ENCODE peak calls at places on chromosomes 6 and 20, in nine cellular contexts. One of them, this sample, is unnamed.

GRCh38 chr6:72554203-72554564 is 67.7 kb upstream of the KCNQ5 start:
- DNase-seq in mesendoderm: no peak
- DNase-seq in PC-3: peak; percentile 79
- DNase-seq in heart left ventricle: no peak
- DNase-seq in iPS DF 6.9: no peak
- DNase-seq in brain microvascular endothelial cell: peak; percentile 67
- DNase-seq in fibroblast of lung: no peak
- DNase-seq in pancreas: no peak
- DNase-seq in RWPE2: no peak
- DNase-seq in this sample: no peak

GRCh38 chr6:11934638-11935037 is 77.5 kb upstream of the HIVEP1 start:
- DNase-seq in brain microvascular endothelial cell: no peak
- DNase-seq in pancreas: no peak
- DNase-seq in heart left ventricle: no peak
- DNase-seq in iPS DF 6.9: no peak
- DNase-seq in RWPE2: no peak
- DNase-seq in mesendoderm: no peak
- DNase-seq in fibroblast of lung: no peak
- DNase-seq in PC-3: no peak
- DNase-seq in this sample: no peak

GRCh38 chr20:54922096-54922495 is 446.7 kb downstream of the DOK5 start:
- DNase-seq in mesendoderm: no peak
- DNase-seq in iPS DF 6.9: no peak
- DNase-seq in brain microvascular endothelial cell: no peak
- DNase-seq in PC-3: no peak
- DNase-seq in RWPE2: no peak
- DNase-seq in fibroblast of lung: no peak
- DNase-seq in pancreas: no peak
- DNase-seq in heart left ventricle: no peak
- DNase-seq in this sample: no peak

GRCh38 chr20:63782051-63782471 is 42.5 kb downstream of the SLC2A4RG start:
- DNase-seq in RWPE2: peak; percentile 80
- DNase-seq in PC-3: peak; percentile 59
- DNase-seq in iPS DF 6.9: no peak
- DNase-seq in heart left ventricle: no peak
- DNase-seq in mesendoderm: peak; percentile 36
- DNase-seq in pancreas: no peak
- DNase-seq in brain microvascular endothelial cell: no peak
- DNase-seq in fibroblast of lung: no peak
- DNase-seq in this sample: no peak

GRCh38 chr6:74447013-74447412 is 751.0 kb downstream of the CD109 start:
- DNase-seq in pancreas: no peak
- DNase-seq in iPS DF 6.9: no peak
- DNase-seq in fibroblast of lung: peak; percentile 28
- DNase-seq in mesendoderm: no peak
- DNase-seq in RWPE2: no peak
- DNase-seq in heart left ventricle: no peak
- DNase-seq in PC-3: peak; percentile 47
- DNase-seq in brain microvascular endothelial cell: peak; percentile 50
- DNase-seq in this sample: no peak

GRCh38 chr6:122494665-122495272 is 23.2 kb upstream of the SERINC1 start:
- DNase-seq in pancreas: no peak
- DNase-seq in mesendoderm: no peak
- DNase-seq in RWPE2: no peak
- DNase-seq in fibroblast of lung: no peak
- DNase-seq in PC-3: peak; percentile 72
- DNase-seq in iPS DF 6.9: no peak
- DNase-seq in heart left ventricle: no peak
- DNase-seq in brain microvascular endothelial cell: no peak
- DNase-seq in this sample: no peak

GRCh38 chr6:98633886-98634285 is 200.5 kb upstream of the POU3F2 start:
- DNase-seq in PC-3: peak; percentile 8
- DNase-seq in RWPE2: no peak
- DNase-seq in pancreas: no peak
- DNase-seq in mesendoderm: no peak
- DNase-seq in iPS DF 6.9: no peak
- DNase-seq in heart left ventricle: no peak
- DNase-seq in brain microvascular endothelial cell: no peak
- DNase-seq in fibroblast of lung: no peak
- DNase-seq in this sample: no peak

GRCh38 chr6:71254323-71254722 is 34.3 kb upstream of the OGFRL1 start:
- DNase-seq in brain microvascular endothelial cell: no peak
- DNase-seq in PC-3: no peak
- DNase-seq in fibroblast of lung: no peak
- DNase-seq in RWPE2: no peak
- DNase-seq in heart left ventricle: peak; percentile 39
- DNase-seq in iPS DF 6.9: no peak
- DNase-seq in mesendoderm: peak; percentile 32
- DNase-seq in pancreas: no peak
- DNase-seq in this sample: no peak

GRCh38 chr6:25586927-25587326 is 65.1 kb upstream of the SCGN start:
- DNase-seq in pancreas: no peak
- DNase-seq in RWPE2: no peak
- DNase-seq in mesendoderm: no peak
- DNase-seq in PC-3: no peak
- DNase-seq in fibroblast of lung: no peak
- DNase-seq in heart left ventricle: no peak
- DNase-seq in brain microvascular endothelial cell: no peak
- DNase-seq in iPS DF 6.9: no peak
- DNase-seq in this sample: no peak

GRCh38 chr6:52362443-52363221 is 681 bp downstream of the PAQR8 start:
- DNase-seq in brain microvascular endothelial cell: peak; percentile 6
- DNase-seq in iPS DF 6.9: no peak
- DNase-seq in PC-3: no peak
- DNase-seq in RWPE2: peak; percentile 62
- DNase-seq in mesendoderm: peak; percentile 30
- DNase-seq in heart left ventricle: peak; percentile 32
- DNase-seq in fibroblast of lung: no peak
- DNase-seq in pancreas: peak; percentile 28
- DNase-seq in this sample: peak; percentile 46

GRCh38 chr6:81683928-81684327 is 68.6 kb downstream of the TENT5A start:
- DNase-seq in fibroblast of lung: peak; percentile 42
- DNase-seq in RWPE2: no peak
- DNase-seq in brain microvascular endothelial cell: no peak
- DNase-seq in pancreas: no peak
- DNase-seq in mesendoderm: no peak
- DNase-seq in iPS DF 6.9: no peak
- DNase-seq in heart left ventricle: no peak
- DNase-seq in PC-3: no peak
- DNase-seq in this sample: no peak

GRCh38 chr20:9354579-9354978 is 159.8 kb upstream of the LAMP5 start:
- DNase-seq in iPS DF 6.9: no peak
- DNase-seq in pancreas: no peak
- DNase-seq in PC-3: no peak
- DNase-seq in RWPE2: no peak
- DNase-seq in fibroblast of lung: no peak
- DNase-seq in brain microvascular endothelial cell: no peak
- DNase-seq in heart left ventricle: no peak
- DNase-seq in mesendoderm: no peak
- DNase-seq in this sample: no peak

GRCh38 chr20:41287327-41287726 is 30.2 kb downstream of the ZHX3 start:
- DNase-seq in brain microvascular endothelial cell: peak; percentile 82
- DNase-seq in pancreas: no peak
- DNase-seq in RWPE2: no peak
- DNase-seq in heart left ventricle: no peak
- DNase-seq in iPS DF 6.9: no peak
- DNase-seq in PC-3: peak; percentile 56
- DNase-seq in fibroblast of lung: peak; percentile 70
- DNase-seq in mesendoderm: no peak
- DNase-seq in this sample: no peak

GRCh38 chr6:1316482-1317220 is 4.8 kb downstream of the FOXQ1 start:
- DNase-seq in mesendoderm: peak; percentile 65
- DNase-seq in heart left ventricle: no peak
- DNase-seq in fibroblast of lung: no peak
- DNase-seq in iPS DF 6.9: no peak
- DNase-seq in brain microvascular endothelial cell: no peak
- DNase-seq in PC-3: peak; percentile 48
- DNase-seq in RWPE2: no peak
- DNase-seq in pancreas: peak; percentile 57
- DNase-seq in this sample: no peak
- H3K4me3 ChIP-seq in mesendoderm: no peak overlapping the region
- H3K4me3 ChIP-seq in heart left ventricle: peak overlapping the region; percentile 32
- H3K4me3 ChIP-seq in fibroblast of lung: peak overlapping the region; percentile 54
- H3K4me3 ChIP-seq in iPS DF 6.9: peak overlapping the region; percentile 4
- H3K4me3 ChIP-seq in brain microvascular endothelial cell: peak overlapping the region; percentile 47
- H3K4me3 ChIP-seq in PC-3: peak overlapping the region; percentile 80
- H3K4me3 ChIP-seq in RWPE2: peak overlapping the region; percentile 35
- H3K4me3 ChIP-seq in pancreas: peak overlapping the region; percentile 26
- H3K4me3 ChIP-seq in this sample: peak overlapping the region; percentile 59

DNA sequence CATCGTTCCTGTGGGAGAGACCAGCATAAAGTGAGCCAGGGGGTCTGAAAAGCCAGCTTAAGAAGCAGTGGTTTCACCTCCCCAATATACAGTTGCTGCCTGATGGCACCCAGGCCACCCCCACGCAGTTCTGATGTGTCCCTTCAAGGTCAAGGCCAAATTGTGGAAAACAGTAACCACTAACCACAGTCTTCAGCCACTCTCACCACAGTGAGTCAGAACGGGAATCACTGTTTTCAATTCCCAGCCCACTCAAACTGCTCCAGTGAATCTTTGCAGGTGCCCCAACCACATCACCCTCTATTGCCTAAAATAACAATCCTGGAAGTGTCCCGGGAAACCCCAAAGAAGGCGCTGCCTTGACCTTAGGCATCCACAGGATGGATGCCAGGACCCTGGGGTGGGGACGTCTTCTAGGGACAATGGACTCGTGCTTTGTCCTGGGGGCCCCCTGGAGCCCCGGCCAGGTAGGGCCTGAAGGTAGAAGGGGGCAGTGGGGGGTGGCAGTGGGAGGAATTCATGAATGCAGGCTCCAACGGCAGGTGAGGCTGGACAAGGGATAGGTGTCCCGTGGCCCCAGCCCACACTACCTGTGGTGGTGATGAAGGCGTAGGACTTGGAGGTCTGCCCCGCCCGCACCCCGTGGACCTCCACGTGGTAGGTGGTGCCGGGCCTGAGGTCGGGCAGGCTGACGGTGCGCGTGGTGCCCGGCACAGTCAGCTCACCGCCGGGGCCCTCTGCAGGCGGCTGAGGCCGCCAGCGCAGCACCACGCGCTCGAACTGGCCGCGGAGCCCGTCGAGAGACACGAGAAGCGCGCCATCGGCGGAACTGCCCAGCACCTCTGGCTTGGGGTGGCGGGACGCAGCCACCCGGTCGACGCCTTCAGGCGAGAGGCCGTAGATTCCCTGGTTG is 22.2 kb downstream of the TNXB start:
- DNase-seq in RWPE2: no peak
- DNase-seq in pancreas: no peak
- DNase-seq in PC-3: peak; percentile 79
- DNase-seq in iPS DF 6.9: peak; percentile 16
- DNase-seq in mesendoderm: no peak
- DNase-seq in brain microvascular endothelial cell: peak; percentile 68
- DNase-seq in fibroblast of lung: peak; percentile 57
- DNase-seq in heart left ventricle: no peak
- DNase-seq in this sample: no peak
- H3K27ac ChIP-seq in RWPE2: no peak overlapping the region
- H3K27ac ChIP-seq in pancreas: no peak overlapping the region
- H3K27ac ChIP-seq in PC-3: peak overlapping the region; percentile 74
- H3K27ac ChIP-seq in iPS DF 6.9: no peak overlapping the region
- H3K27ac ChIP-seq in mesendoderm: no peak overlapping the region
- H3K27ac ChIP-seq in brain microvascular endothelial cell: no peak overlapping the region
- H3K27ac ChIP-seq in fibroblast of lung: peak overlapping the region; percentile 42
- H3K27ac ChIP-seq in heart left ventricle: peak overlapping the region; percentile 82
- H3K27ac ChIP-seq in this sample: no peak overlapping the region

GRCh38 chr20:50744143-50744792 is 12.9 kb downstream of the PARD6B start:
- DNase-seq in mesendoderm: peak; percentile 95
- DNase-seq in iPS DF 6.9: no peak
- DNase-seq in RWPE2: no peak
- DNase-seq in fibroblast of lung: peak; percentile 91
- DNase-seq in pancreas: peak; percentile 57
- DNase-seq in heart left ventricle: peak; percentile 61
- DNase-seq in PC-3: peak; percentile 92
- DNase-seq in brain microvascular endothelial cell: peak; percentile 84
- DNase-seq in this sample: no peak
- H3K4me3 ChIP-seq in mesendoderm: no peak overlapping the region
- H3K4me3 ChIP-seq in iPS DF 6.9: no peak overlapping the region
- H3K4me3 ChIP-seq in RWPE2: no peak overlapping the region
- H3K4me3 ChIP-seq in fibroblast of lung: no peak overlapping the region
- H3K4me3 ChIP-seq in pancreas: no peak overlapping the region
- H3K4me3 ChIP-seq in heart left ventricle: no peak overlapping the region
- H3K4me3 ChIP-seq in PC-3: peak overlapping the region; percentile 22
- H3K4me3 ChIP-seq in brain microvascular endothelial cell: no peak overlapping the region
- H3K4me3 ChIP-seq in this sample: no peak overlapping the region

GRCh38 chr6:28712982-28713381 is 187.3 kb downstream of the GPX5 start:
- DNase-seq in PC-3: no peak
- DNase-seq in pancreas: no peak
- DNase-seq in fibroblast of lung: no peak
- DNase-seq in brain microvascular endothelial cell: no peak
- DNase-seq in heart left ventricle: no peak
- DNase-seq in iPS DF 6.9: no peak
- DNase-seq in mesendoderm: no peak
- DNase-seq in RWPE2: no peak
- DNase-seq in this sample: no peak

GRCh38 chr6:28707387-28708282 is 182.0 kb downstream of the GPX5 start:
- DNase-seq in mesendoderm: no peak
- DNase-seq in iPS DF 6.9: no peak
- DNase-seq in heart left ventricle: no peak
- DNase-seq in brain microvascular endothelial cell: no peak
- DNase-seq in PC-3: no peak
- DNase-seq in pancreas: no peak
- DNase-seq in fibroblast of lung: no peak
- DNase-seq in RWPE2: no peak
- DNase-seq in this sample: no peak

GRCh38 chr6:28711325-28711724 is 185.6 kb downstream of the GPX5 start:
- DNase-seq in PC-3: no peak
- DNase-seq in heart left ventricle: no peak
- DNase-seq in brain microvascular endothelial cell: no peak
- DNase-seq in fibroblast of lung: no peak
- DNase-seq in mesendoderm: no peak
- DNase-seq in iPS DF 6.9: no peak
- DNase-seq in pancreas: no peak
- DNase-seq in RWPE2: no peak
- DNase-seq in this sample: no peak

GRCh38 chr6:28709478-28710349 is 184.0 kb downstream of the GPX5 start:
- DNase-seq in brain microvascular endothelial cell: peak; percentile 47
- DNase-seq in PC-3: no peak
- DNase-seq in iPS DF 6.9: no peak
- DNase-seq in RWPE2: no peak
- DNase-seq in heart left ventricle: no peak
- DNase-seq in mesendoderm: peak; percentile 88
- DNase-seq in pancreas: no peak
- DNase-seq in fibroblast of lung: no peak
- DNase-seq in this sample: no peak

DNA sequence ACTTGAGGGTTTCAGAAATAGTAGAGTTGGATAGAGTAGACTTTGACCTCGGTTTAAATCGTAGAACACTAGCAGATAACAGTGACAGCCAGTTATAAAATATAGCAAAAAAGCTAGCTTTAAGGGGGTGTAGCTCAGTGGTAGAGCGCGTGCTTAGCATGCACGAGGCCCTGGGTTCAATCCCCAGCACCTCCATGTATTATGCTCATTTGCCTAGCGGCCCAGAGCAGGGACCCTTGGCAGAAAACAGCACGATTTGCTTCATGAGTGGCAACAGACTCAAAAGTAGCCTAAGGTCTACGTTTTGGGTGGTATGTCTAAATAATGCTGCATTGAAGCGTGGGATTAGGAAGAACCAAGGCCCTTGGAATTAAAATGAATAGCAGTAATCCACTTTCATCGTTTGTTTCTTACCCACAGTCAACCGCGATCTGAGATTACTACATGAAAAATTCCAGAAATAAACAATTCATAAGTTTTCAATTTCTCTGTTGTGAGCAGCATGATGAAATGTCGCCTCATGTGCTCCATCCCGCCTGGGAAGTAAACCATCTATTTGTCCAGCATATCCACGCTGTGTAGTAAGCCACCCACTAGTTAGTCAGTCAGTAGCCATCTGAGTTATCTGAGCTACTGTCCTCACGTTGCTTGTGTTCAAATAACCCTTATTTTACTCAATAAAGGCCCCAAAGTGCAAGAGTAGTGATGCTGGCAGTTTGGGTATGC is 184.9 kb downstream of the GPX5 start:
- DNase-seq in brain microvascular endothelial cell: peak; percentile 88
- DNase-seq in pancreas: no peak
- DNase-seq in mesendoderm: peak; percentile 94
- DNase-seq in iPS DF 6.9: no peak
- DNase-seq in PC-3: peak; percentile 25
- DNase-seq in RWPE2: no peak
- DNase-seq in heart left ventricle: no peak
- DNase-seq in fibroblast of lung: peak; percentile 15
- DNase-seq in this sample: no peak
- H3K27ac ChIP-seq in brain microvascular endothelial cell: no peak overlapping the region
- H3K27ac ChIP-seq in pancreas: no peak overlapping the region
- H3K27ac ChIP-seq in mesendoderm: no peak overlapping the region
- H3K27ac ChIP-seq in iPS DF 6.9: no peak overlapping the region
- H3K27ac ChIP-seq in PC-3: no peak overlapping the region
- H3K27ac ChIP-seq in RWPE2: no peak overlapping the region
- H3K27ac ChIP-seq in heart left ventricle: no peak overlapping the region
- H3K27ac ChIP-seq in fibroblast of lung: no peak overlapping the region
- H3K27ac ChIP-seq in this sample: no peak overlapping the region

This sample was measured in dorsolateral prefrontal cortex.